ENCODE peak calls at places on chromosomes 13 and 19, in ten cellular contexts. X is GOT3; K is tibial artery; J is dermis blood vessel endothelial cell; Q is posterior cingulate gyrus; G is left colon; S is NCI-H2081; P is central memory CD4-positive, alpha-beta T cell; I is Right ventricle myocardium superior; T is stimulated activated CD4-positive, alpha-beta T cell treated with anti-CD3 and anti-CD28 coated beads, Interleukin-4, amount 100 ng/mL, for 48 hours. D is an unnamed sample.

GRCh38 chr19:47274891-47275865 is 493 bp downstream of the INAFM1 start:
- DNase-seq in I (peak), Q (no peak), T (no peak), X (no peak), G (peak), P (no peak), S (no peak), J (peak), K (peak), D (no peak)

GRCh38 chr19:29680447-29680846 is 15.2 kb downstream of the PLEKHF1 start:
- DNase-seq in X (no peak), J (peak), K (no peak), P (peak), S (no peak), I (peak), G (peak), Q (no peak), T (peak), D (peak)

GRCh38 chr13:76812206-76812882 is 73.9 kb downstream of the KCTD12 start:
- DNase-seq in P (no peak), K (peak), I (peak), G (no peak), S (no peak), X (no peak), T (no peak), J (no peak), Q (no peak), D (no peak)

GRCh38 chr13:100128373-100128772 is 39.5 kb downstream of the PCCA start:
- DNase-seq in P (no peak), K (no peak), T (no peak), S (peak), X (no peak), I (no peak), Q (no peak), J (no peak), G (no peak), D (no peak)

GRCh38 chr13:24085662-24086061 is 74.9 kb upstream of the SPATA13 start:
- DNase-seq in T (no peak), J (no peak), K (no peak), G (no peak), S (no peak), I (no peak), P (no peak), X (no peak), Q (no peak), D (no peak)

GRCh38 chr13:38766799-38767198 is 79.9 kb downstream of the FREM2 start:
- DNase-seq in G (no peak), I (no peak), J (no peak), S (no peak), P (no peak), K (no peak), Q (no peak), T (no peak), X (no peak), D (no peak)

GRCh38 chr13:102693250-102693649 is 1.6 kb downstream of the METTL21C start:
- DNase-seq in T (no peak), G (no peak), X (no peak), P (no peak), Q (no peak), K (no peak), J (no peak), I (no peak), S (no peak), D (no peak)

GRCh38 chr13:102317593-102317992 is 84.3 kb downstream of the FGF14 start:
- DNase-seq in Q (no peak), I (peak), J (no peak), X (no peak), T (no peak), P (no peak), G (peak), S (no peak), K (peak), D (no peak)

GRCh38 chr19:16386619-16387240 is 62.1 kb downstream of the KLF2 start:
- DNase-seq in X (no peak), S (peak), J (peak), Q (peak), P (peak), I (peak), K (no peak), G (no peak), T (no peak), D (no peak)

GRCh38 chr13:70960841-70961443 is 852.7 kb upstream of the KLHL1 start:
- DNase-seq in G (no peak), I (no peak), P (no peak), Q (no peak), S (peak), K (no peak), X (no peak), T (no peak), J (peak), D (no peak)

GRCh38 chr13:23969672-23970071 is 72.4 kb upstream of the C1QTNF9B start:
- DNase-seq in P (no peak), G (no peak), I (no peak), T (no peak), X (no peak), S (peak), Q (no peak), K (no peak), J (no peak), D (no peak)

GRCh38 chr13:109859216-109859835 is 72.9 kb upstream of the IRS2 start:
- DNase-seq in I (no peak), P (no peak), G (no peak), K (no peak), J (no peak), T (no peak), Q (no peak), X (no peak), S (no peak), D (no peak)

GRCh38 chr19:16381756-16382401 is 57.3 kb downstream of the KLF2 start:
- DNase-seq in P (no peak), S (no peak), Q (peak), G (no peak), J (peak), X (peak), K (peak), T (no peak), I (peak), D (no peak)

GRCh38 chr13:44815507-44816074 is 173.7 kb downstream of the NUFIP1 start:
- DNase-seq in J (peak), T (peak), S (no peak), K (peak), I (no peak), Q (no peak), G (no peak), P (no peak), X (no peak), D (no peak)

GRCh38 chr19:49361438-49362047 is 673 bp downstream of the TEAD2 start:
- DNase-seq in X (no peak), T (no peak), I (peak), K (peak), J (peak), G (peak), Q (no peak), P (no peak), S (no peak), D (no peak)

GRCh38 chr13:97437729-97438128 is 3.8 kb downstream of the RAP2A start:
- DNase-seq in J (no peak), I (no peak), Q (no peak), T (no peak), X (no peak), G (no peak), K (no peak), S (no peak), P (no peak), D (no peak)

GRCh38 chr13:52738719-52739467 is 727 bp downstream of the CNMD start:
- DNase-seq in G (no peak), S (no peak), Q (no peak), X (no peak), I (no peak), J (peak), T (no peak), P (no peak), K (no peak), D (peak)

GRCh38 chr13:49292742-49293498 is 45.2 kb downstream of the CDADC1 start:
- DNase-seq in X (no peak), S (peak), K (peak), P (no peak), I (peak), Q (no peak), T (no peak), G (peak), J (peak), D (no peak)

GRCh38 chr13:50916701-50917184 is 7.2 kb downstream of the RNASEH2B start:
- DNase-seq in X (no peak), G (peak), T (no peak), S (peak), Q (no peak), J (peak), P (no peak), K (peak), I (no peak), D (no peak)

GRCh38 chr19:35318679-35319448 is 10.1 kb upstream of the CD22 start:
- DNase-seq in K (peak), J (peak), S (no peak), P (no peak), T (no peak), G (no peak), I (peak), X (peak), Q (peak), D (no peak)

GRCh38 chr13:21541980-21542379 is 62.0 kb downstream of the MICU2 start:
- DNase-seq in J (no peak), S (no peak), X (no peak), K (no peak), T (no peak), I (no peak), G (no peak), P (no peak), Q (no peak), D (no peak)